ENCODE peak calls at places on chromosomes 3 and 15, in five cellular contexts. K is foreskin keratinocyte, L is right lobe of liver, D is HL-60, X is left ventricle myocardium inferior. J is an unnamed sample.

GRCh38 chr3:38528457-38528856 is 32.3 kb downstream of the EXOG start:
- DNase-seq in K (no peak), L (no peak), D (no peak), X (no peak), J (no peak)

GRCh38 chr3:25854214-25854613 is 64.3 kb downstream of the OXSM start:
- DNase-seq in K (no peak), L (no peak), D (no peak), X (no peak), J (no peak)

GRCh38 chr3:24237971-24238767 is 256.5 kb downstream of the THRB start:
- DNase-seq in K (peak), L (no peak), D (peak), X (no peak), J (peak)

GRCh38 chr15:74955796-74956647 is 550 bp downstream of the RPP25 start:
- DNase-seq in K (no peak), L (peak), D (peak), X (peak), J (peak)

GRCh38 chr3:167783781-167784180 is 48.3 kb downstream of the SERPINI1 start:
- DNase-seq in K (no peak), L (no peak), D (no peak), X (peak), J (no peak)

GRCh38 chr3:124520970-124521369 is 209.3 kb upstream of the UMPS start:
- DNase-seq in K (no peak), L (no peak), D (no peak), X (no peak), J (no peak)

GRCh38 chr3:100185847-100186246 is 71.5 kb upstream of the FILIP1L start:
- DNase-seq in K (no peak), L (no peak), D (no peak), X (no peak), J (no peak)

GRCh38 chr3:70608434-70608833 is 296.0 kb upstream of the MDFIC2 start:
- DNase-seq in K (no peak), L (no peak), D (no peak), X (no peak), J (no peak)

DNA sequence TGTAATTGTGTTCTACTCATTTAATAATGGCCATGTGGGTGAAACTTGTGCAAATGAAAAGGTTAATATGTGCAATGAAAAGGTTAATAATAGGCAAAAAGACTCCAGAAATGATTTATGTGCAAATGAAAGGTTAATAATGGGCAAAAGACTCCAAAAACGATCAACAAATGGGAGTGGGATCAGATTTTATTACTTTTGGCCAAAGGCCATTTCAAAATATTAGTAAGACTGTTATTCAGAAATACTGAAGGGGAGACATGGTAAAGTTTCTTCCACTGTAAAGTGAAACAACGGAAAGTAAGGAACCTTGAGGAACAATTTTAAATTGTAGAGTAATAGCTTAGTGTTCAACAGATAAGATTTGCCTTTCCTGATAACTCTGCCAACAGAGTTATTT is 40.7 kb downstream of the STARD9 start:
- DNase-seq in K (no peak), L (no peak), D (no peak), X (no peak), J (no peak)
- H3K27ac ChIP-seq in K (no peak), L (no peak), D (no peak), X (peak), J (no peak)

GRCh38 chr3:50201573-50202315 is 3.3 kb upstream of the SLC38A3 start:
- DNase-seq in K (no peak), L (peak), D (no peak), X (no peak), J (no peak)
- TF ChIP-seq CTCF in K (no peak), L (peak), D (no peak), X (no peak), J (no peak)

GRCh38 chr3:43319364-43319763 is 33.0 kb downstream of the SNRK start:
- DNase-seq in K (no peak), L (no peak), D (no peak), X (peak), J (no peak)

GRCh38 chr3:43317461-43318316 is 31.3 kb downstream of the SNRK start:
- DNase-seq in K (no peak), L (no peak), D (no peak), X (no peak), J (no peak)

GRCh38 chr3:43319794-43320193 is 33.5 kb downstream of the SNRK start:
- DNase-seq in K (no peak), L (no peak), D (no peak), X (no peak), J (no peak)

GRCh38 chr3:43323541-43323940 is 37.2 kb downstream of the SNRK start:
- DNase-seq in K (no peak), L (no peak), D (no peak), X (no peak), J (no peak)

GRCh38 chr3:43320288-43320687 is 33.9 kb downstream of the SNRK start:
- DNase-seq in K (no peak), L (no peak), D (no peak), X (no peak), J (no peak)
- H3K27ac ChIP-seq in K (no peak), L (peak), D (no peak), X (peak), J (no peak)

GRCh38 chr15:56804908-56805307 is 71.6 kb upstream of the ZNF280D start:
- DNase-seq in K (no peak), L (no peak), D (no peak), X (no peak), J (no peak)
- TF ChIP-seq CTCF in K (no peak), L (no peak), D (no peak), X (no peak), J (no peak)

DNA sequence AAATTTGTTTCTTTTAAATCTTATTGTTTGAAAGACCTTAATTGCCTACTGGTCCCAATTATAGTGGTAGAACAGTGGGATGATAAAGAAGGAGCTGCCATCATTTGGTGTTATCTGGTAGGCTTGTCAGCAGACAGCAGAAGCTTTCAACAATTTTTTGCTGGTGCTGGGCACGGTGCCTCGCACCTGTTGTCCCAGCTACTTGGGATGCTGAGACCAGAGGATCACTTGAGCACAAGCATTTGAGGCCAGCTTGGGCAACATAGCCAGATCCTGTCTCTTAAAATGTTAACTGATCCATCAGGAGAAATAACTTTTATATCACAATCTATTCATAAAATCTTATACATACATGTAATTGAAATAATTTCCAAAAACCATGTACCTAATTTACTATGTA is 36.0 kb downstream of the SENP5 start:
- DNase-seq in K (no peak), L (no peak), D (no peak), X (no peak), J (no peak)
- H3K27ac ChIP-seq in K (no peak), L (no peak), D (no peak), X (no peak), J (no peak)

GRCh38 chr3:194075802-194076460 is 60.0 kb upstream of the HES1 start:
- DNase-seq in K (no peak), L (peak), D (no peak), X (no peak), J (no peak)
- TF ChIP-seq CTCF in K (no peak), L (no peak), D (no peak), X (no peak), J (no peak)